ENCODE peak calls at places on chromosome 3, in five cellular contexts. W, A, Y, M and H are unnamed samples.

GRCh38 chr3:25594007-25594502 is 70.7 kb downstream of the TOP2B start:
- DNase-seq in A (peak; percentile 78), M (peak; percentile 71), Y (no peak), W (peak; percentile 30), H (no peak)

GRCh38 chr3:99128205-99128604 is 226.7 kb upstream of the DCBLD2 start:
- DNase-seq in A (no peak), Y (no peak), W (no peak), M (no peak), H (no peak)

GRCh38 chr3:169150343-169150742 is 513.2 kb downstream of the MECOM start:
- DNase-seq in A (no peak), M (no peak), Y (no peak), W (no peak), H (no peak)

GRCh38 chr3:182018361-182018760 is 306.6 kb downstream of the SOX2 start:
- DNase-seq in M (no peak), Y (no peak), A (no peak), W (no peak), H (no peak)

GRCh38 chr3:53650424-53650823 is 156.0 kb downstream of the CACNA1D start:
- DNase-seq in A (no peak), Y (no peak), W (no peak), M (no peak), H (no peak)

GRCh38 chr3:127153506-127153815 is 39.5 kb upstream of the PRR23E start:
- DNase-seq in A (no peak), Y (no peak), M (no peak), W (no peak), H (no peak)

GRCh38 chr3:50563867-50564266 is 3.7 kb downstream of the C3orf18 start:
- DNase-seq in Y (no peak), M (no peak), W (no peak), A (no peak), H (no peak)

GRCh38 chr3:29346828-29347227 is 66.0 kb downstream of the RBMS3 start:
- DNase-seq in W (no peak), M (peak; percentile 27), A (peak; percentile 79), Y (no peak), H (no peak)

GRCh38 chr3:21954709-21955108 is 203.7 kb upstream of the ZNF385D start:
- DNase-seq in A (no peak), W (no peak), Y (no peak), M (peak; percentile 33), H (no peak)

GRCh38 chr3:98329392-98330124 is 24.1 kb upstream of the OR5K4 start:
- DNase-seq in A (peak; percentile 21), W (peak; percentile 56), Y (peak; percentile 37), M (peak; percentile 6), H (no peak)

GRCh38 chr3:102174312-102174712 is 260.5 kb upstream of the ZPLD1 start:
- DNase-seq in Y (no peak), A (no peak), W (no peak), M (peak; percentile 42), H (peak; percentile 66)

GRCh38 chr3:173913397-173913796 is 515.9 kb downstream of the NLGN1 start:
- DNase-seq in Y (no peak), A (no peak), W (no peak), M (no peak), H (no peak)

GRCh38 chr3:120350431-120350941 is 1.3 kb upstream of the LRRC58 start:
- DNase-seq in A (peak; percentile 35), W (no peak), Y (no peak), M (peak; percentile 54), H (peak; percentile 66)

GRCh38 chr3:120394343-120394742 is 45.2 kb upstream of the LRRC58 start:
- DNase-seq in A (no peak), W (no peak), Y (no peak), M (no peak), H (no peak)

GRCh38 chr3:33218072-33218445 is 551 bp downstream of the SUSD5 start:
- DNase-seq in M (no peak), W (no peak), A (no peak), Y (no peak), H (no peak)

GRCh38 chr3:39150803-39151631 is 2.4 kb downstream of the CSRNP1 start:
- DNase-seq in A (peak; percentile 95), W (peak; percentile 43), Y (peak; percentile 58), M (peak; percentile 87), H (peak; percentile 69)

GRCh38 chr3:30597131-30597768 is 9.2 kb upstream of the TGFBR2 start:
- DNase-seq in A (peak; percentile 33), W (no peak), M (no peak), Y (no peak), H (peak; percentile 99)

GRCh38 chr3:56303508-56303907 is 164.8 kb downstream of the ERC2 start:
- DNase-seq in W (peak; percentile 67), A (no peak), M (peak; percentile 3), Y (no peak), H (peak; percentile 52)

GRCh38 chr3:101868534-101869464 is 19.5 kb downstream of the NFKBIZ start:
- DNase-seq in A (no peak), M (no peak), Y (no peak), W (no peak), H (peak; percentile 55)

GRCh38 chr3:172256101-172256687 is 192.1 kb downstream of the GHSR start:
- DNase-seq in Y (no peak), A (no peak), M (no peak), W (no peak), H (no peak)

GRCh38 chr3:178479446-178479845 is 56.8 kb upstream of the KCNMB2 start:
- DNase-seq in Y (no peak), M (no peak), W (no peak), A (no peak), H (no peak)

GRCh38 chr3:51709004-51709420 is 2.1 kb downstream of the GRM2 start:
- DNase-seq in A (no peak), Y (no peak), W (no peak), M (no peak), H (no peak)

GRCh38 chr3:99625237-99625622 is 13.2 kb upstream of the COL8A1 start:
- DNase-seq in W (no peak), Y (no peak), A (no peak), M (no peak), H (no peak)

GRCh38 chr3:73867524-73867923 is 242.8 kb upstream of the PDZRN3 start:
- DNase-seq in Y (no peak), A (no peak), W (no peak), M (no peak), H (no peak)

GRCh38 chr3:73874596-73874995 is 249.9 kb upstream of the PDZRN3 start:
- DNase-seq in M (no peak), A (no peak), W (no peak), Y (no peak), H (no peak)

GRCh38 chr3:73863546-73864079 is 238.9 kb upstream of the PDZRN3 start:
- DNase-seq in W (no peak), A (no peak), M (no peak), Y (no peak), H (no peak)

DNA sequence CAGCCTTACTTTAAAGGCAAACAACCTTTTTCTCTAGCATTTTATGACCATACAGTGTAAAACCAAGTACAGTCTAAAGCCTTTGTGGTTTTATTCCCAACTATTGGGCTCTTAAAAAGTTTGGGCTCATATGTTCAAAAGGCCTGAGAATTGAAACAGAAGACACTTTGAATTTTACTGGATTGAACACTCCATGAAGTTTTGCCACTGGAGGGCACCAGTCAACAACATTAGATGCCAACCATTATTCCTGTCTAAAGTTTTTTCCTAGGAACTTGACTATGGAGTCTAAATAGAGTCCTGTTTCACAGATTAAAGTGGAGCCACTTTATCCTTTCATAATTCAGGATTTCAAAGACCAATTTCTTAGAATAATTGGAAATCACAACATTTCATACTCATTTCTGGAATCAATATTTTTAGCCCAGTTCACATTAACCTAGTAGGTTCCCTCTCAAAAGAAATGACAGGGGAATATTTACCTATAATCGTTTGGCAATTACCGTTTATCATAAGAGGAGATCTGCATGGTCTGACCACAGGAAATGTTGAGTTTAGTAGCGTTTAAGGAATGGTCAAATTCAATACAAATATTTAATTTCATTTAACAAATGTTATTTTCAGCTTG is 244.1 kb upstream of the PDZRN3 start:
- DNase-seq in Y (no peak), M (peak; percentile 3), W (peak; percentile 48), A (peak; percentile 24), H (no peak)
- TF ChIP-seq CTCF in Y (no peak), M (peak; percentile 68), W (peak; percentile 51), A (peak; percentile 44), H (peak; percentile 71)

DNA sequence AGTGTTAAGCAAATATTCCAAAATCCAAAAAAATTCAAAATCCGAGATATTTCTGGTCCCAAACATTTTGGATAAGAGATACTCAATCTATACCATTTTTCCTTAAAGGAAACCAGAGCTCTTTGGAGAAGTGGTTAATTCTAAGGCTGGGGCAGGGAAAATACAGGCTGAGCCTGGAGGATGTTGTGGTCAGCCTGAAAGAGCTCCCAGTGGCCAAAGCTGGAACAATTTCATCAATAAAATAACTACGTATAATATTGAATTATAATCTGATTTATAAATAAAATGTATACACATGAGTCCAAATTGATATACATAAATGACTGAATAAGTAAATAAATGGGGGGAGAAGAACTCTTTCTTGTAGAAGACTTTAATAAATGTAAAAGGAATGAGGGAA is 24.6 kb downstream of the PPARG start:
- DNase-seq in A (no peak), Y (no peak), M (no peak), W (no peak), H (no peak)
- TF ChIP-seq CTCF in A (no peak), Y (no peak), M (peak; percentile 4), W (peak; percentile 8), H (peak; percentile 23)

GRCh38 chr3:20668411-20668810 is 482.4 kb upstream of the SGO1 start:
- DNase-seq in M (no peak), W (peak; percentile 50), A (no peak), Y (no peak), H (no peak)
- TF ChIP-seq CTCF in M (peak; percentile 2), W (no peak), A (peak; percentile 21), Y (no peak), H (peak; percentile 18)

DNA sequence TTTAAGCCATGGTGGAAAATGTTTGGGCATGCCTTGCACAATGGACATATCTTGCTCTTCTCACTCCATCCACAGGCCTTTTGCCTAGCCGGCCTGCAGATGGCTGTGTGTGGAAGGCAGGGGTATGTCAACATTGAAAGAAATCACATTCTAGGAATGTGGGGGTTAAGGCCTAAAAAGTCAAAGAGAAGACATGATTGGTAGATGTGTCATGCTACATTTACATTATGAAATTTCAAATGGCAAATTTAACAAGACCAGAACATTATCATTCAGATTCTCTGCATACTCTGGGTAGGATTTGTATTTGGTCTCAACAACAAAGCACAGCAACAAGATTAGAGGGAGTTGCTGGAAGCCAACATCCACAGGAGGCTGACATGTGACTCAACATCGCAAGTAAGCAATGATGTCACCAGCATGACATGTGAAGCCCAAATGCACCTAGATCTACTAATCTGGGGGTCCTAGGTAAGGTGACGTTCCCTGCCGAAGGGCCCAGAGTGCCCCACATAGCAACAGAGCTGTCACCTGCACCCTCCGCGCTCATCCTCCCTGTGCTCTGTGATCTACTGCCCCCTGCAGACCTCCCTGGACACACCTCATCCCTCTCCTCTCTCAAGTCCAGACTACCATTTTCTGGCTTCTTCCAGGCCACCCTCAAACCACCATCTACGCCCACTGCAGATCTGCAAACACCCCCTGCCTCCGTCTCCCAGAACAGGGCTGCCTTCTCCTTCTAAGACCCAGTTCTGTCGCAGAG is 39.4 kb downstream of the CLDN18 start:
- DNase-seq in M (peak; percentile 64), Y (no peak), W (no peak), A (no peak), H (no peak)
- TF ChIP-seq CTCF in M (peak; percentile 2), Y (no peak), W (no peak), A (no peak), H (no peak)